ENCODE peak calls at places on chromosome 15, in eight cellular contexts. G, O, M, V, K, A, T and H are unnamed samples.
A peak's percentile ranks its signal among the peaks of the same experiment; 100 is the strongest.

GRCh38 chr15:43406808-43407207 is 35.9 kb downstream of the TUBGCP4 start:
- DNase-seq in O (no peak), K (no peak), M (no peak), T (no peak), G (no peak), V (no peak), A (no peak), H (no peak)

GRCh38 chr15:47265686-47266085 is 451.6 kb upstream of the SEMA6D start:
- DNase-seq in M (no peak), O (no peak), G (no peak), K (no peak), T (no peak), V (no peak), A (no peak), H (no peak)

GRCh38 chr15:52006702-52007340 is 12.2 kb upstream of the MAPK6 start:
- DNase-seq in O (no peak), V (no peak), G (no peak), K (no peak), A (no peak), M (no peak), T (no peak), H (no peak)

GRCh38 chr15:21261396-21261964 is 178.8 kb downstream of the POTEB3 start:
- DNase-seq in A (no peak), T (peak; percentile 45), O (peak; percentile 20), K (no peak), V (no peak), G (no peak), M (no peak), H (no peak)

GRCh38 chr15:42914728-42915497 is 5.7 kb downstream of the TTBK2 start:
- DNase-seq in O (no peak), K (no peak), G (no peak), V (no peak), A (no peak), M (peak; percentile 23), T (no peak), H (no peak)

GRCh38 chr15:92882697-92883642 is 17.2 kb upstream of the CHD2 start:
- DNase-seq in G (no peak), A (no peak), K (no peak), O (peak; percentile 30), T (peak; percentile 40), M (no peak), V (peak; percentile 24), H (no peak)

GRCh38 chr15:45703670-45704328 is 69.0 kb downstream of the SQOR start:
- DNase-seq in T (no peak), K (no peak), G (no peak), V (no peak), O (no peak), M (no peak), A (no peak), H (no peak)

GRCh38 chr15:59933607-59934006 is 70.5 kb upstream of the FOXB1 start:
- DNase-seq in K (no peak), T (no peak), O (no peak), M (no peak), A (no peak), G (no peak), V (no peak), H (no peak)

GRCh38 chr15:31016446-31016915 is 25.1 kb upstream of the MTMR10 start:
- DNase-seq in V (no peak), A (no peak), O (no peak), K (no peak), M (peak; percentile 64), G (no peak), T (no peak), H (no peak)

GRCh38 chr15:70142072-70142321 is 44.3 kb upstream of the TLE3 start:
- DNase-seq in V (no peak), O (no peak), T (no peak), K (no peak), A (no peak), M (no peak), G (no peak), H (no peak)

GRCh38 chr15:28888302-28888894 is 2.6 kb downstream of the APBA2 start:
- DNase-seq in T (no peak), G (no peak), V (no peak), M (no peak), O (no peak), A (no peak), K (no peak), H (no peak)

GRCh38 chr15:39738998-39739397 is 43.6 kb downstream of the FSIP1 start:
- DNase-seq in V (no peak), O (no peak), K (no peak), M (no peak), A (no peak), G (no peak), T (no peak), H (no peak)

GRCh38 chr15:39730552-39730951 is 52.1 kb downstream of the FSIP1 start:
- DNase-seq in V (no peak), T (no peak), O (no peak), K (peak; percentile 14), G (no peak), M (no peak), A (peak; percentile 3), H (no peak)

GRCh38 chr15:39731266-39731665 is 51.4 kb downstream of the FSIP1 start:
- DNase-seq in O (no peak), T (no peak), K (no peak), G (no peak), V (no peak), M (no peak), A (no peak), H (no peak)

GRCh38 chr15:39736646-39737550 is 45.7 kb downstream of the FSIP1 start:
- DNase-seq in T (no peak), O (no peak), A (no peak), V (no peak), K (no peak), G (no peak), M (no peak), H (no peak)

GRCh38 chr15:39735120-39735717 is 47.4 kb downstream of the FSIP1 start:
- DNase-seq in V (no peak), O (no peak), K (peak; percentile 52), G (no peak), A (no peak), T (no peak), M (no peak), H (no peak)
- TF ChIP-seq CTCF in V (no peak), O (no peak), K (no peak), G (no peak), A (no peak), T (no peak), M (no peak), H (no peak)

GRCh38 chr15:96296264-96296663 is 34.2 kb upstream of the NR2F2 start:
- DNase-seq in K (no peak), A (no peak), O (no peak), T (no peak), M (peak; percentile 39), V (no peak), G (no peak), H (peak; percentile 33)

GRCh38 chr15:96298217-96298616 is 32.3 kb upstream of the NR2F2 start:
- DNase-seq in V (no peak), A (no peak), O (no peak), T (no peak), M (no peak), G (no peak), K (no peak), H (no peak)

GRCh38 chr15:96293446-96293845 is 37.1 kb upstream of the NR2F2 start:
- DNase-seq in G (no peak), M (no peak), V (no peak), T (no peak), A (no peak), K (no peak), O (no peak), H (no peak)

GRCh38 chr15:96297783-96298182 is 32.7 kb upstream of the NR2F2 start:
- DNase-seq in M (no peak), G (no peak), T (no peak), A (no peak), V (no peak), K (no peak), O (no peak), H (no peak)

DNA sequence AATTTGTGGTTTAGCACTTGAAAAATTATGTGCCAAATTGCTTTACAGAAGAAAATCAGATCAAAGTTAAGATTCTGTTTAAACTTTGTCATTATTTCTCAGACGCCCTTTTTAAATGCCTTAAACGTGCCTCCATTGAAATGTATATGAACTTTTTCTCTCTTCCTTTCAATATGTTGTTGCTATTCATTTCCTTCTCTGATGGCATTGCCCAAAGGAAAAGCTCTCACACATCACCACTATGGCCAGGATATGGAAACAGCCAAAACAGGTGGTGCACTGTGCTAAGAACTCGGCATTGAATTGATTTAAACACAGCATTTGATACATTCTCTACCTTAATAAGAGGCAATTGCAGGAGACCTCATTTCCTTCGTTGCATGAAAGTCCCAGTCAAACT is 35.7 kb upstream of the NR2F2 start:
- DNase-seq in M (no peak), K (no peak), A (no peak), T (no peak), O (no peak), V (no peak), G (no peak), H (no peak)
- TF ChIP-seq CTCF in M (no peak), K (no peak), A (no peak), T (no peak), O (no peak), V (no peak), G (no peak), H (no peak)

DNA sequence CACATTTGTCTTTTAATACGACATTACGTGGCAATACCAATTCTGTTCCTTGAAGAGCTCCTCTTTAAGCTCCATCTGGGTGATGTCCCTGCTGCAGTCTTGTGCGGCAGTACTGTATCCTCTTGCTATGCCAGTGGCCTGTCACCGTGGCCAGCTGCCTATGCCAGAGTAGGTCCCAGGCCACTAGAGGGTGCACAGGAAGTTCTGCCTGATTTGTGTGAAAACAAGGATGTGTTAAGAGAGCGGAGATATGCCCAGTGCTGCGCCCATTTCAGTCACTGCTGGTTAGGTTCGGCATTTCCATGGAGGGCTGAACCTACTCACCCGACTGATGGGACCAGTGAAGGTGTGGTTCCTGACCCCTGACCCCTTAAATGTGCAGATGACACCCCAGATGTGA is 25.2 kb downstream of the NIPA1 start:
- DNase-seq in M (no peak), G (peak; percentile 8), T (no peak), A (peak; percentile 44), V (no peak), K (peak; percentile 65), O (no peak), H (peak; percentile 4)
- TF ChIP-seq CTCF in M (no peak), G (no peak), T (no peak), A (peak; percentile 31), V (peak; percentile 41), K (peak; percentile 46), O (peak; percentile 35), H (no peak)

GRCh38 chr15:62250978-62251377 is 85.9 kb upstream of the C2CD4B start:
- DNase-seq in K (no peak), M (no peak), T (no peak), G (no peak), V (no peak), O (no peak), A (no peak), H (no peak)

GRCh38 chr15:62257991-62258390 is 92.9 kb upstream of the C2CD4B start:
- DNase-seq in O (no peak), V (no peak), K (no peak), G (no peak), A (no peak), M (no peak), T (no peak), H (no peak)

GRCh38 chr15:62254137-62254934 is 89.3 kb upstream of the C2CD4B start:
- DNase-seq in M (peak; percentile 55), V (peak; percentile 47), K (peak; percentile 75), A (peak; percentile 56), O (peak; percentile 78), T (peak; percentile 55), G (peak; percentile 52), H (peak; percentile 93)

GRCh38 chr15:62250176-62250575 is 85.1 kb upstream of the C2CD4B start:
- DNase-seq in G (no peak), M (no peak), A (no peak), V (no peak), T (no peak), O (no peak), K (no peak), H (no peak)

GRCh38 chr15:62253294-62253693 is 88.2 kb upstream of the C2CD4B start:
- DNase-seq in G (no peak), O (no peak), K (no peak), A (no peak), M (no peak), T (no peak), V (no peak), H (peak; percentile 49)
- TF ChIP-seq CTCF in G (no peak), O (peak; percentile 32), K (no peak), A (no peak), M (no peak), T (no peak), V (no peak), H (peak; percentile 37)